ENCODE peak calls at places on chromosomes 4 and X, in ten cellular contexts. I is substantia nigra; T is HT-29; Z is CD4-positive, alpha-beta T cell; G is T follicular helper cell; P is neural crest cell; D is AG09309; N is fibroblast of pulmonary artery; M is GM10248; W is activated naive CD8-positive, alpha-beta T cell treated with anti-CD3 and anti-CD28 coated beads, Interleukin-2, amount 50 U/mL, for 24 hours. J is an unnamed sample.

GRCh38 chr4:110632506-110633357 is 9.9 kb upstream of the PITX2 start:
- DNase-seq in I (no peak), T (no peak), Z (no peak), G (no peak), P (peak; percentile 10), D (no peak), N (no peak), M (no peak), W (no peak), J (no peak)

GRCh38 chr4:164700471-164700870 is 53.5 kb upstream of the SMIM31 start:
- DNase-seq in I (peak; percentile 3), T (peak; percentile 21), Z (no peak), G (no peak), P (peak; percentile 15), D (no peak), N (no peak), M (peak; percentile 10), W (peak; percentile 2), J (no peak)

GRCh38 chr4:106898621-106899230 is 137.4 kb downstream of the DKK2 start:
- DNase-seq in I (no peak), T (peak; percentile 79), Z (no peak), G (no peak), P (peak; percentile 43), D (peak; percentile 44), N (peak; percentile 76), M (peak; percentile 20), W (peak; percentile 16), J (no peak)

GRCh38 chr4:72567821-72568620 is 1.0 kb downstream of the ADAMTS3 start:
- DNase-seq in I (peak; percentile 62), T (no peak), Z (no peak), G (no peak), P (peak; percentile 43), D (peak; percentile 24), N (peak; percentile 89), M (peak; percentile 18), W (peak; percentile 3), J (peak; percentile 40)

GRCh38 chr4:148574502-148574901 is 132.3 kb upstream of the NR3C2 start:
- DNase-seq in I (no peak), T (no peak), Z (no peak), G (no peak), P (no peak), D (no peak), N (peak; percentile 10), M (no peak), W (no peak), J (no peak)

GRCh38 chr4:41856797-41857196 is 78.4 kb upstream of the TMEM33 start:
- DNase-seq in I (no peak), T (no peak), Z (no peak), G (no peak), P (no peak), D (no peak), N (no peak), M (no peak), W (no peak), J (no peak)

GRCh38 chr4:26074672-26075071 is 160.7 kb downstream of the SMIM20 start:
- DNase-seq in I (peak; percentile 18), T (no peak), Z (no peak), G (no peak), P (no peak), D (no peak), N (no peak), M (peak; percentile 79), W (peak; percentile 71), J (no peak)

GRCh38 chr4:116357758-116358157 is 727.6 kb downstream of the TRAM1L1 start:
- DNase-seq in I (no peak), T (no peak), Z (no peak), G (no peak), P (no peak), D (no peak), N (peak; percentile 1), M (no peak), W (no peak), J (no peak)

GRCh38 chrX:123184858-123185251 is 777 bp downstream of the GRIA3 start:
- DNase-seq in I (peak; percentile 9), T (no peak), Z (no peak), G (no peak), P (peak; percentile 6), D (no peak), N (no peak), M (peak; percentile 11), W (no peak), J (no peak)

GRCh38 chr4:925171-925570 is 6.9 kb downstream of the GAK start:
- DNase-seq in I (no peak), T (no peak), Z (no peak), G (no peak), P (no peak), D (no peak), N (no peak), M (no peak), W (no peak), J (no peak)

GRCh38 chrX:110003167-110004156 is 548 bp downstream of the TMEM164 start:
- DNase-seq in I (no peak), T (peak; percentile 50), Z (no peak), G (no peak), P (no peak), D (no peak), N (peak; percentile 25), M (peak; percentile 14), W (peak; percentile 10), J (no peak)

GRCh38 chr4:184355857-184356256 is 118.5 kb downstream of the IRF2 start:
- DNase-seq in I (no peak), T (no peak), Z (no peak), G (no peak), P (no peak), D (no peak), N (no peak), M (no peak), W (no peak), J (no peak)